ENCODE peak calls at places on chromosome X, in eight cellular contexts. S, O, I, X, B, E, L and P are unnamed samples.

GRCh38 chrX:133171962-133172708 is 46.0 kb downstream of the TFDP3 start:
- DNase-seq in S (no peak), O (peak; percentile 10), I (no peak), X (peak; percentile 26), B (no peak), E (no peak), L (no peak), P (peak; percentile 20)

GRCh38 chrX:17655232-17656034 is 81.9 kb upstream of the SCML1 start:
- DNase-seq in S (peak; percentile 4), O (no peak), I (peak; percentile 47), X (no peak), B (no peak), E (peak; percentile 40), L (no peak), P (peak; percentile 21)

GRCh38 chrX:101057095-101057714 is 5.3 kb upstream of the TRMT2B start:
- DNase-seq in S (peak; percentile 68), O (peak; percentile 64), I (no peak), X (no peak), B (no peak), E (no peak), L (no peak), P (peak; percentile 57)

GRCh38 chrX:151977923-151978322 is 3.4 kb upstream of the GABRE start:
- DNase-seq in S (no peak), O (no peak), I (no peak), X (no peak), B (no peak), E (no peak), L (peak; percentile 20), P (peak; percentile 29)

GRCh38 chrX:73841337-73841736 is 278.3 kb downstream of the CHIC1 start:
- DNase-seq in S (no peak), O (no peak), I (no peak), X (no peak), B (no peak), E (no peak), L (no peak), P (no peak)

GRCh38 chrX:115531818-115532403 is 29.1 kb upstream of the PLS3 start:
- DNase-seq in S (peak; percentile 65), O (peak; percentile 28), I (no peak), X (no peak), B (no peak), E (no peak), L (no peak), P (peak; percentile 16)

GRCh38 chrX:12984629-12985303 is 9.9 kb downstream of the TMSB4X start:
- DNase-seq in S (peak; percentile 35), O (peak; percentile 18), I (no peak), X (no peak), B (no peak), E (no peak), L (peak; percentile 51), P (peak; percentile 97)

GRCh38 chrX:105189093-105189492 is 31.4 kb downstream of the TEX13A start:
- DNase-seq in S (no peak), O (no peak), I (no peak), X (no peak), B (no peak), E (no peak), L (no peak), P (no peak)

GRCh38 chrX:3697701-3698279 is 15.7 kb downstream of the PRKX start:
- DNase-seq in S (peak; percentile 42), O (peak; percentile 87), I (peak; percentile 62), X (no peak), B (no peak), E (no peak), L (peak; percentile 17), P (peak; percentile 94)

GRCh38 chrX:21932277-21932996 is 8.1 kb upstream of the SMS start:
- DNase-seq in S (peak; percentile 97), O (peak; percentile 78), I (no peak), X (no peak), B (no peak), E (no peak), L (no peak), P (peak; percentile 89)

GRCh38 chrX:15664487-15665444 is at the start of gene CLTRN:
- DNase-seq in S (no peak), O (no peak), I (no peak), X (no peak), B (no peak), E (no peak), L (no peak), P (peak; percentile 86)

GRCh38 chrX:43750248-43750676 is 94.2 kb downstream of the MAOA start:
- DNase-seq in S (peak; percentile 19), O (peak; percentile 39), I (peak; percentile 58), X (peak; percentile 58), B (peak; percentile 3), E (no peak), L (peak; percentile 54), P (peak; percentile 51)

GRCh38 chrX:10939384-10939783 is 171.7 kb upstream of the HCCS start:
- DNase-seq in S (peak; percentile 16), O (no peak), I (no peak), X (no peak), B (no peak), E (no peak), L (peak; percentile 26), P (peak; percentile 11)

GRCh38 chrX:100682939-100683338 is 38.9 kb downstream of the SRPX2 start:
- DNase-seq in S (no peak), O (no peak), I (no peak), X (no peak), B (no peak), E (no peak), L (no peak), P (no peak)

GRCh38 chrX:149962859-149963757 is 24.8 kb upstream of the EOLA2 start:
- DNase-seq in S (peak; percentile 69), O (peak; percentile 53), I (peak; percentile 73), X (peak; percentile 43), B (no peak), E (peak; percentile 60), L (peak; percentile 28), P (peak; percentile 49)

GRCh38 chrX:111719426-111720210 is 38.6 kb downstream of the ALG13 start:
- DNase-seq in S (peak; percentile 16), O (peak; percentile 5), I (no peak), X (no peak), B (no peak), E (no peak), L (no peak), P (no peak)

GRCh38 chrX:109848451-109849050 is 115.5 kb upstream of the ACSL4 start:
- DNase-seq in S (no peak), O (no peak), I (no peak), X (no peak), B (no peak), E (no peak), L (no peak), P (no peak)

GRCh38 chrX:12970691-12971202 is 4.2 kb upstream of the TMSB4X start:
- DNase-seq in S (peak; percentile 75), O (no peak), I (no peak), X (no peak), B (no peak), E (no peak), L (no peak), P (no peak)

DNA sequence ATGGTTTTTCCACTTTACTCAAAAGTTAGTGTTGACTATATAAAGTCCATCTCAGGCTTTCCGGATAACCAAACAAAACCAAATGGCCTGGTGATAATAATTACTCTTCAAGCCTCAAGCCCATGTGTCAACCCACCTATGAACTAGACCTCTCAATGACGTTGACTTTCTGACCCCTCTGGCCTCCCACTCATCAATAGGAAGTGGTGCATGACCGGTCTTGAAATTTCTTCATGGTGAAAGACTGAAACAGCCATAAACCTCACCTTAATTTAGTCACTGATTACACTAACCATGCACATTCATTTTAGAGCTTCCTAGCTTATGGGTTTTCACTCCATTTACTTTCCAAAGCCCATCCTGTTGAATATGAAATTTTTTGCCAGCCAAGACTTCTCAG is 276.0 kb downstream of the KLHL13 start:
- DNase-seq in S (no peak), O (no peak), I (no peak), X (no peak), B (no peak), E (no peak), L (no peak), P (no peak)
- H3K4me3 ChIP-seq in S (no peak overlapping the region), O (no peak overlapping the region), I (no peak overlapping the region), X (no peak overlapping the region), B (no peak overlapping the region), E (no peak overlapping the region), L (no peak overlapping the region), P (no peak overlapping the region)

DNA sequence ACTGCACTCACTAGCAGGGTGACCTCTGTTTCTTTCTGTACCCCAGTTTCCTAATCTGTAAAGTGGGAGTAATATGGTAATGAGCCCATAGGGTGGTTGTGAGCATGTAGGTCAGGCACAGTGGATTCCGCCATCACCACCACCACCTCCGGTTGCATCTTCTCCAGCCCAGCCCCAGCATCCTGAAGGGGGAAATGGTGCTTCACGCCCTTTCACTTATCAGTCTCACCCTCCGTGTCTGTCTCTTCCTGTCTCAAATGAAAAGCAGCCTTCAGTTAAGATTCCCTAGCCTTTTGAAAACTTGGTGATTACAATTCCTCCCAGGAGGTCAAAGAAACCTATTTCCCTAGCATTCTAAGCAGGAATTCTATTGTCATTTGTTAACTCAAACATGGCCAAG is 16.9 kb upstream of the XPNPEP2 start:
- DNase-seq in S (no peak), O (no peak), I (no peak), X (no peak), B (no peak), E (no peak), L (no peak), P (no peak)
- H3K27me3 ChIP-seq in S (peaks cover 13% of the 10 kb centered on the region), O (no peaks in the 10 kb centered on the region), I (no peaks in the 10 kb centered on the region), X (no peaks in the 10 kb centered on the region), B (no peaks in the 10 kb centered on the region), E (peaks cover 41% of the 10 kb centered on the region), L (no peaks in the 10 kb centered on the region), P (no peaks in the 10 kb centered on the region)

DNA sequence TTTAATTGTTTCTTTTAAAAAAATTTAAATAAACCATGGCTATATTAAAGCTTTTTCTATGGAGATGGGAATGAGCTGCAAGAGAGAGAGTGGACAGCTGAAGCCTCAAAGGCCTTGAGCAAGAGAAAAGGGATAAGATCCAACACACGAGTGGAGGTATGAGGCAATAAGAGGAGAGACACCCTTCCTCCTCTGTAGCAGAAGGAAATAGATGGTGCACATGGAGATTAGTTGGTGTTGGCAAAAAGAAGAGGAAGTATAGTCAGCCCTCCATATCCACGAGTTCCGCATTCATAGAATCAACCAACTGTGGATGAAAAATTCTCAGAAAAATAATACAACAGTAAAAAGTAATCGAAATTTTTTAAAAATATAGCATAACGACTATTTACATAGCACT is 3.2 kb downstream of the CXorf38 start:
- DNase-seq in S (peak; percentile 54), O (peak; percentile 2), I (no peak), X (no peak), B (no peak), E (no peak), L (no peak), P (no peak)
- H3K4me3 ChIP-seq in S (no peak overlapping the region), O (no peak overlapping the region), I (peak overlapping the region; percentile 69), X (no peak overlapping the region), B (peak overlapping the region; percentile 72), E (peak overlapping the region; percentile 54), L (no peak overlapping the region), P (no peak overlapping the region)

DNA sequence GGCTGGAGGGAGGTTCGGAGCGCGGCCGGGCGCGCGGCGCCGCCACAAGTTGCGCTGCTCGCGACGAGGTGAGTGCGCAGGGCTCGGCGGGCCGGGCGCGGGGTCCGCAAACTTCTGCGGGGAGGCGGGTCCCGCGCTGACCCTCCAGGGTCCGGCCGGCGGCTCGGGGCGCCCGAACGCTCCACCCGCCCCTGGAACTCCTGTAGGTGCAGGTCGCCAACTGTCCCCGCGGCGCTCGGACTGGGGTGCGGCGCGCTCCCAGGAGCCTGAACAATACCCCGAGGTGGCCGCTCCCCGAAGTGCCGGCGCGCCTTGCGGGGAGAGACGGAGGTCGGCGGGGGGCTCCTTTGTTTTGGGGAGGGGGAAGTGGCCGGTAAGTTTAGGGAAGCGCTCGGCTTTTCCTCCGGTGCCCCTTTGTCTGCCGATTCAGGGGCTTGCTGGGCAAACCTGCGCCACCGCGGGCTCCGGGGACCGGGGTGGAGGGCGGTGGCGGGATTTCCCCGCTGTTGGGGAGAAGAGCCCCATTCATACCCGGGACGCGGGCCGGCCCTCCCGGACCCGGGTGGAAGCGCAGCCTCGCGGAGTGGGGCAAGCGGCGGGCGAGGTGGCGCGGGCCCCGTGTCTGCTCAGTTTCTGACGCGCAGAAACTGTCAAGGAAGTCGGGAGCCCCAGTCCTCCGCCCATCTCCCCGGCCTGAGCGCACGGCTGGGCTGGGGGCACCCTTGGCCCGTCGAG is 689 bp downstream of the TBL1X start:
- DNase-seq in S (no peak), O (no peak), I (peak; percentile 58), X (peak; percentile 32), B (no peak), E (no peak), L (no peak), P (peak; percentile 7)
- H3K27me3 ChIP-seq in S (no peaks in the 10 kb centered on the region), O (no peaks in the 10 kb centered on the region), I (no peaks in the 10 kb centered on the region), X (peaks cover 9% of the 10 kb centered on the region), B (no peaks in the 10 kb centered on the region), E (peaks cover 82% of the 10 kb centered on the region), L (no peaks in the 10 kb centered on the region), P (peaks cover 11% of the 10 kb centered on the region)